ENCODE peak calls at places on chromosomes 5 and 9, in six cellular contexts. Z, V, E, L, Q and T are unnamed samples.
A peak's percentile ranks its signal among the peaks of the same experiment; 100 is the strongest.

GRCh38 chr9:115615821-115616665 is 498.1 kb upstream of the TNC start:
- DNase-seq in Z (no peak), V (no peak), E (peak; percentile 57), L (no peak), Q (no peak), T (no peak)

GRCh38 chr9:95764920-95765319 is 110.6 kb upstream of the ERCC6L2 start:
- DNase-seq in Z (no peak), V (no peak), E (no peak), L (no peak), Q (no peak), T (no peak)

GRCh38 chr9:110440161-110440560 is 102.5 kb upstream of the TXNDC8 start:
- DNase-seq in Z (no peak), V (no peak), E (no peak), L (no peak), Q (no peak), T (no peak)

GRCh38 chr9:76654051-76654461 is 110.2 kb upstream of the PCA3 start:
- DNase-seq in Z (no peak), V (no peak), E (no peak), L (no peak), Q (no peak), T (no peak)

GRCh38 chr5:66769030-66769733 is 173.0 kb downstream of the MAST4 start:
- DNase-seq in Z (no peak), V (no peak), E (no peak), L (no peak), Q (no peak), T (no peak)

GRCh38 chr9:128828719-128829452 is 708 bp downstream of the SPOUT1 start:
- DNase-seq in Z (no peak), V (no peak), E (no peak), L (no peak), Q (no peak), T (no peak)

GRCh38 chr5:96017951-96018350 is 56.3 kb upstream of the ELL2 start:
- DNase-seq in Z (no peak), V (no peak), E (no peak), L (no peak), Q (no peak), T (no peak)

GRCh38 chr9:101397746-101398334 is 578 bp downstream of the MRPL50 start:
- DNase-seq in Z (no peak), V (no peak), E (no peak), L (no peak), Q (no peak), T (no peak)

GRCh38 chr5:6505779-6506557 is 57.3 kb downstream of the UBE2QL1 start:
- DNase-seq in Z (no peak), V (no peak), E (no peak), L (no peak), Q (no peak), T (no peak)

GRCh38 chr5:34891981-34892380 is 23.3 kb downstream of the RAD1 start:
- DNase-seq in Z (no peak), V (no peak), E (no peak), L (no peak), Q (no peak), T (no peak)

GRCh38 chr9:87824886-87825285 is 57.8 kb upstream of the SPATA31E1 start:
- DNase-seq in Z (no peak), V (no peak), E (no peak), L (no peak), Q (no peak), T (no peak)

GRCh38 chr5:105840800-105841199 is 1829.9 kb downstream of the EFNA5 start:
- DNase-seq in Z (no peak), V (no peak), E (no peak), L (no peak), Q (no peak), T (no peak)

GRCh38 chr5:78765756-78766411 is 117.3 kb upstream of the LHFPL2 start:
- DNase-seq in Z (no peak), V (no peak), E (no peak), L (no peak), Q (no peak), T (peak; percentile 52)

GRCh38 chr5:173314166-173314952 is 13.9 kb downstream of the STC2 start:
- DNase-seq in Z (no peak), V (no peak), E (no peak), L (no peak), Q (no peak), T (no peak)

GRCh38 chr5:141351591-141351990 is 1.7 kb downstream of the PCDHGB1 start:
- DNase-seq in Z (no peak), V (no peak), E (no peak), L (no peak), Q (no peak), T (no peak)

GRCh38 chr9:75041041-75041440 is 12.9 kb upstream of the CARNMT1 start:
- DNase-seq in Z (no peak), V (no peak), E (no peak), L (no peak), Q (no peak), T (no peak)

GRCh38 chr5:109328626-109329025 is 81.1 kb downstream of the PJA2 start:
- DNase-seq in Z (no peak), V (no peak), E (no peak), L (no peak), Q (no peak), T (no peak)

GRCh38 chr5:41334758-41335157 is 121.4 kb upstream of the C6 start:
- DNase-seq in Z (no peak), V (no peak), E (no peak), L (no peak), Q (no peak), T (no peak)

GRCh38 chr9:128825923-128826702 is 3.5 kb downstream of the SPOUT1 start:
- DNase-seq in Z (no peak), V (peak; percentile 8), E (no peak), L (no peak), Q (no peak), T (no peak)

GRCh38 chr5:91357012-91357634 is 26.0 kb downstream of the ARRDC3 start:
- DNase-seq in Z (peak; percentile 58), V (no peak), E (no peak), L (no peak), Q (peak; percentile 55), T (no peak)

GRCh38 chr5:164818440-164818839 is 1313.0 kb downstream of the MAT2B start:
- DNase-seq in Z (no peak), V (no peak), E (no peak), L (no peak), Q (no peak), T (no peak)

GRCh38 chr5:89268460-89268859 is 385.5 kb upstream of the MEF2C start:
- DNase-seq in Z (no peak), V (no peak), E (no peak), L (peak; percentile 51), Q (no peak), T (no peak)

GRCh38 chr9:8694983-8695588 is 895.5 kb upstream of the DMAC1 start:
- DNase-seq in Z (no peak), V (no peak), E (no peak), L (no peak), Q (no peak), T (no peak)

GRCh38 chr5:124910354-124911016 is 164.0 kb upstream of the ZNF608 start:
- DNase-seq in Z (no peak), V (no peak), E (no peak), L (no peak), Q (no peak), T (no peak)

GRCh38 chr5:170527998-170528397 is 24.2 kb downstream of the KCNIP1 start:
- DNase-seq in Z (no peak), V (no peak), E (no peak), L (no peak), Q (no peak), T (no peak)

GRCh38 chr9:86794356-86795046 is 152.8 kb downstream of the GAS1 start:
- DNase-seq in Z (no peak), V (no peak), E (no peak), L (no peak), Q (peak; percentile 79), T (no peak)
- H3K4me3 ChIP-seq in Z (no peak overlapping the region), V (no peak overlapping the region), E (no peak overlapping the region), L (no peak overlapping the region), Q (no peak overlapping the region), T (peak overlapping the region; percentile 7)

GRCh38 chr5:131000289-131000688 is 164.8 kb downstream of the HINT1 start:
- DNase-seq in Z (no peak), V (no peak), E (no peak), L (no peak), Q (no peak), T (no peak)
- TF ChIP-seq POLR2AphosphoS5 in Z (no peak), V (no peak), E (no peak), L (no peak), Q (no peak), T (no peak)

GRCh38 chr5:73946926-73947455 is 321.0 kb downstream of the ARHGEF28 start:
- DNase-seq in Z (no peak), V (no peak), E (no peak), L (no peak), Q (peak; percentile 80), T (no peak)
- H3K27ac ChIP-seq in Z (no peak overlapping the region), V (no peak overlapping the region), E (no peak overlapping the region), L (no peak overlapping the region), Q (no peak overlapping the region), T (no peak overlapping the region)

DNA sequence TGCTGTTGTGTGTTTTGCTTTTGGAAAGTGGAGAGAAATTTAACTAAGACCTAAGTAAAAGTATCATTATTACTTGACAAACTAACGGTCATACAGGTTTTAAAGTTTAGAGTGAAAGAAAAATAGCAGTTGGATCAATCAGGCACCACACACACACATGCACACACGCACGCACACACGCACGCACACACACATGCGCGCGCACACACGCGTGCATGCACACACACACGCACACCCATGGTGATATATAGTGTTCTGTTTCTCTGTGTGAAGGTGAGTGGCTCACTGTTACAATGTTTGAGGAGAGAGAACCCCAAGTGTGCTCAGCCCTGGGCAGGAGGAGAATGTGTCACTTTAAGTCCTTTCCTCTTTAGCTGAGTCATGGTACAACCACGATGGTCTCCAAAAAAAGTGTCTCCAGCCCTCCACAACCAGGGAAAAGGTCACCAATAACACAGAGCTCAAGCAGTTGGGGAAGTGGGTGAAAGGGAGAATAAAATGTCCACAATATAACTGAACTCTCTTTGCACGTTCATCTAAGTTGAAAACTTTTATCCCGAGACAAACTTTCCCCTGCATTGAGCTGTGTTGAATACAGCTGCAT is 3.2 kb downstream of the ZNF366 start:
- DNase-seq in Z (no peak), V (no peak), E (no peak), L (no peak), Q (peak; percentile 91), T (peak; percentile 71)
- H3K4me3 ChIP-seq in Z (no peak overlapping the region), V (no peak overlapping the region), E (no peak overlapping the region), L (no peak overlapping the region), Q (peak overlapping the region; percentile 26), T (no peak overlapping the region)

DNA sequence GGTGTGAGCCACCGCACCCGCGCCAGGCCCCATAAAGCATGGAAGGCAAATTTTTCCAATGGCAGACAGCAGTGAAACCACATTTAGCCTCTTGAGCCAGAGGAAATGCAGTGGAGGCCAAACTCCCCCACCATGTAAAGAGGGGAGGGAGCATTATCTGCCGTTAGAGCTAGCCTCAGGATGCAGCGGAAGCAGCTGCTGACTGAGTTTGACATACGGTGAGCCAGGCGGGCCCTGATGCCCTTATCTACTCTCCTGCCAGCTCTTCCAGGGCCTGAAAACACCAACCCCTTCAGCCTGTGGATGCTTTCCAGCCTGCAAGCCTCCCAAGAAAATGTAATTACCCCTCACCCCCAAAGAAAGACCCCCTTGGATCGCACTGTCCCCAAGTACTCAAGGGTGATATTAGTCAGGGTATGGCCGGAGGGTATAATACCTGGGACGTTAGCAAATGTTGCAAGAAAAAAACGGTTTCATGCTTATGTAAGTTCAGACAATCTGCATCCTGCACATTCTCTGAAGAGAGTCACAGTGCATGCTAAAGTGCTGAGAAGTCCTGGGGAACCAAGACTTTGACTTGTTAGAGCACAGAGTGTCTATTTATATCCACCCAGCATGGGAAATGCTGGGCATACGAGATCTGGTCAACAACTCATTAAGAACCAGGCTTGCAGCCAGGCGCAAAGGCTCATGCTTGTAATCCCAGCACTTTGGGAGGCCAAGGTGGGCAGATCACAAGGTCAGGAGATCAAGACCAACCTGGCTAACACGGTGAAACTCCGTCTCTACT is 11.3 kb upstream of the GGTA1 start:
- DNase-seq in Z (no peak), V (no peak), E (no peak), L (no peak), Q (no peak), T (no peak)
- TF ChIP-seq POLR2AphosphoS5 in Z (no peak), V (no peak), E (no peak), L (no peak), Q (no peak), T (no peak)